ENCODE peak calls at places on chromosomes 1 and 21, in four cellular contexts. R is GM12878, L is A549, K is K562. H is an unnamed sample.

GRCh38 chr1:83499998-83500397 is 498.9 kb downstream of the TTLL7 start:
- DNase-seq in R (peak), L (no peak), K (no peak), H (no peak)

GRCh38 chr1:33017175-33017574 is 19.5 kb downstream of the AK2 start:
- DNase-seq in R (no peak), L (no peak), K (no peak), H (no peak)

GRCh38 chr1:29094433-29094832 is 29.3 kb downstream of the TMEM200B start:
- DNase-seq in R (no peak), L (no peak), K (no peak), H (no peak)

GRCh38 chr1:23930861-23931471 is 17.8 kb upstream of the CNR2 start:
- DNase-seq in R (no peak), L (no peak), K (no peak), H (peak)

GRCh38 chr1:236176337-236177336 is 34.3 kb downstream of the GPR137B start:
- DNase-seq in R (no peak), L (peak), K (no peak), H (peak)

GRCh38 chr1:224852901-224853568 is 76.4 kb upstream of the DNAH14 start:
- DNase-seq in R (peak), L (peak), K (peak), H (peak)

GRCh38 chr1:154236855-154237254 is 16.1 kb downstream of the UBAP2L start:
- DNase-seq in R (no peak), L (no peak), K (no peak), H (no peak)

GRCh38 chr1:109089242-109090015 is 1.1 kb upstream of the TMEM167B start:
- DNase-seq in R (no peak), L (peak), K (peak), H (peak)

GRCh38 chr1:87669671-87670070 is 341.0 kb downstream of the LMO4 start:
- DNase-seq in R (no peak), L (no peak), K (no peak), H (no peak)

GRCh38 chr1:203985676-203986075 is 87.2 kb upstream of the SOX13 start:
- DNase-seq in R (no peak), L (no peak), K (no peak), H (no peak)

GRCh38 chr1:219143735-219144134 is 29.9 kb upstream of the LYPLAL1 start:
- DNase-seq in R (no peak), L (no peak), K (no peak), H (peak)

GRCh38 chr1:160981584-160982411 is 27.2 kb upstream of the ITLN2 start:
- DNase-seq in R (no peak), L (no peak), K (no peak), H (no peak)

GRCh38 chr1:156913809-156914387 is 6.5 kb upstream of the LRRC71 start:
- DNase-seq in R (no peak), L (no peak), K (no peak), H (no peak)

GRCh38 chr21:35428927-35429326 is 379.8 kb upstream of the RUNX1 start:
- DNase-seq in R (no peak), L (no peak), K (no peak), H (no peak)

GRCh38 chr1:15719721-15720120 is 16.3 kb upstream of the SLC25A34 start:
- DNase-seq in R (no peak), L (no peak), K (no peak), H (no peak)

GRCh38 chr1:199336745-199337640 is 690.5 kb upstream of the NR5A2 start:
- DNase-seq in R (no peak), L (no peak), K (no peak), H (no peak)

GRCh38 chr1:39776886-39777683 is 5.9 kb upstream of the OXCT2 start:
- DNase-seq in R (no peak), L (no peak), K (no peak), H (no peak)

GRCh38 chr1:42797414-42797813 is 12.6 kb downstream of the TMEM269 start:
- DNase-seq in R (no peak), L (no peak), K (no peak), H (no peak)

GRCh38 chr1:201555593-201555945 is 16.6 kb downstream of the NAV1 start:
- DNase-seq in R (no peak), L (no peak), K (no peak), H (no peak)

GRCh38 chr1:26529655-26530539 is at the start of gene RPS6KA1:
- DNase-seq in R (no peak), L (peak), K (peak), H (peak)

GRCh38 chr21:27725916-27726315 is 759.0 kb upstream of the ADAMTS5 start:
- DNase-seq in R (no peak), L (no peak), K (no peak), H (peak)

GRCh38 chr1:240111558-240111957 is 19.9 kb downstream of the FMN2 start:
- DNase-seq in R (no peak), L (no peak), K (no peak), H (no peak)

GRCh38 chr1:3898994-3899775 is 887 bp downstream of the C1orf174 start:
- DNase-seq in R (no peak), L (peak), K (no peak), H (no peak)

GRCh38 chr21:41477641-41478318 is 30.2 kb downstream of the TMPRSS2 start:
- DNase-seq in R (no peak), L (no peak), K (no peak), H (no peak)

GRCh38 chr1:41513388-41513745 is 28.9 kb upstream of the EDN2 start:
- DNase-seq in R (no peak), L (no peak), K (peak), H (no peak)

GRCh38 chr1:203202431-203203245 is 16.1 kb upstream of the CHI3L1 start:
- DNase-seq in R (no peak), L (no peak), K (no peak), H (peak)

GRCh38 chr1:63799810-63800209 is 26.0 kb downstream of the ROR1 start:
- DNase-seq in R (no peak), L (no peak), K (no peak), H (peak)

GRCh38 chr1:7379445-7379971 is 391.6 kb upstream of the VAMP3 start:
- DNase-seq in R (no peak), L (no peak), K (no peak), H (peak)

GRCh38 chr1:115671176-115672062 is 29.6 kb downstream of the VANGL1 start:
- DNase-seq in R (no peak), L (peak), K (peak), H (peak)

GRCh38 chr1:159821171-159821867 is 5.4 kb upstream of the SLAMF8 start:
- DNase-seq in R (no peak), L (no peak), K (peak), H (peak)

GRCh38 chr1:171433451-171433850 is 51.9 kb upstream of the PRRC2C start:
- DNase-seq in R (no peak), L (peak), K (no peak), H (peak)

GRCh38 chr1:6280761-6281451 is 20.0 kb upstream of the GPR153 start:
- DNase-seq in R (no peak), L (peak), K (peak), H (no peak)

GRCh38 chr1:182633657-182634281 is 29.6 kb upstream of the RGS16 start:
- DNase-seq in R (no peak), L (no peak), K (no peak), H (no peak)

GRCh38 chr1:233079586-233079985 is 129.2 kb downstream of the NTPCR start:
- DNase-seq in R (no peak), L (no peak), K (no peak), H (no peak)

GRCh38 chr1:233080286-233080685 is 129.9 kb downstream of the NTPCR start:
- DNase-seq in R (no peak), L (no peak), K (no peak), H (no peak)

GRCh38 chr1:233075045-233075444 is 124.6 kb downstream of the NTPCR start:
- DNase-seq in R (no peak), L (peak), K (no peak), H (peak)
- TF ChIP-seq ELK1 in R (no peak), L (no peak), K (no peak), H (no peak)

DNA sequence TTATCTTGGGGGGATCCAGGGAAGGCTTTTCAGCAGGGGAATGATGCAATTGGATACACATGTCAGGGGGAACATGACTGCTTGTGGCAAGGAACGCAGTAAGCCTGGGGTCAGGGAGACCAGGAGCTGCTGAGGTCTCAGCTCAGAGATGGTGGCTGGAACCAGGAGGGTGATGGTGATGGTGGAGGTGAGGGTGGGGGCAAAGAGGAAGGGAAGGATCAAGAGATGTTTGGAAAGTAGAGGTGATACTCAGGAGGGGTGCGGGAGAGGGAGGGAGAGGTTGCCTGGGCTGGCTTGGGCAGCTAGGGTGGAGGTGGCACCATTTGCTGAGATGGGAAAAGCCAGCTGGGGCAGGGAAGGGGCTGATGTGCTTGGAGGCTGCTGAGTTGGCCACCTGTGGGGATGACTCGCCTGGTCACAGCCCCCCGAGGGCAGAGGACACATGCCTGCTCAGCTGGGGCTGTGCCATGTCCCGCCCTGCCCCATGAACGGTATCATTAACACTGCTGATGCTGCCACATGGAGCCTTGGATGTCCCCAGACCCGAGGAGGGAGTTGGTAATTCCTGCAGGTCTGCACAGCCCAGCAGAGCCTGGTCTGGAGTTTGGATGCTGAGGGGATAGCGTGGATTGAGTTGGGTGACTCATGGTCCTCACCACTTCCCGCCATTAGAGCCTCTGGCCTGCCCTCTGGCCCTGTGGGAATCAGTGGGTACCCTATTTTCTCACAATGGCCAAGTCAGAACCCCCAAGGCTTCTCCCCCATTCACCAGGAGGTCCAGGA is 6.3 kb upstream of the PADI1 start:
- DNase-seq in R (no peak), L (no peak), K (no peak), H (no peak)
- TF ChIP-seq ELK1 in R (no peak), L (no peak), K (no peak), H (no peak)

DNA sequence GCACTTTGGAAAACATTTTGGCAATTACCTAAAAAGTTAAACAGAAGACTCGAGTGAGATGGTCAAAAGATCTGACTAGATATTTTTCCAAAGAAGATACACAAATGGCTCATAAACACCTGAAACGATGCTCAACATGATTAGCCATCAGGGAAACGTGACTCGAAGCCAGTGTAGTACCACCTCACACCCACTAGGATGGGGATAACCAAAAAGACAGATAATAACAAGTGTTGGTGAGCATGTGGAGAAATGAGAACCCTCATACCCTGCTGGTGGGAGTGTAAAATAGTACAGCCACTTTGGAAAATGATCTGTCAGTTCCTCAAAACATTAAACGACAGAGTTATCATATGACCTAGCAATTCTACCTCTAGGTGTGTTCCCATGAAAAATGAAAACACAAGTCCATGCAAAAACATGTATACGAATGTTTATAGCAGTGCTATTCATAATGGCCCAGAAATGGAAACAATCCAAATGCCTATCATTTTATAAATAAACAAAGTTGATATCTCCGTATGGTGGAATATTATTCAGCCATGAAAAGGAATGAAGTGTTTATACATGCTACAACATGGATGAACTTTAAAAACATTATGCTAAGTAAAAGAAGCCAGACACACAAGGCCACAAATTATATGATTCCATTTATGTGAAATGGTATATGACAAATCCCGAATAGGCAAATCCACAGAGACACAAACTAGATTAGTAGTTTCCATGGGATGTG is 625.2 kb downstream of the KIF26B start:
- DNase-seq in R (no peak), L (no peak), K (no peak), H (no peak)
- TF ChIP-seq ELK1 in R (no peak), L (no peak), K (no peak), H (no peak)

GRCh38 chr1:174198192-174198591 is 38.9 kb downstream of the RABGAP1L start:
- DNase-seq in R (no peak), L (no peak), K (no peak), H (no peak)
- TF ChIP-seq ELK1 in R (no peak), L (no peak), K (no peak), H (no peak)

DNA sequence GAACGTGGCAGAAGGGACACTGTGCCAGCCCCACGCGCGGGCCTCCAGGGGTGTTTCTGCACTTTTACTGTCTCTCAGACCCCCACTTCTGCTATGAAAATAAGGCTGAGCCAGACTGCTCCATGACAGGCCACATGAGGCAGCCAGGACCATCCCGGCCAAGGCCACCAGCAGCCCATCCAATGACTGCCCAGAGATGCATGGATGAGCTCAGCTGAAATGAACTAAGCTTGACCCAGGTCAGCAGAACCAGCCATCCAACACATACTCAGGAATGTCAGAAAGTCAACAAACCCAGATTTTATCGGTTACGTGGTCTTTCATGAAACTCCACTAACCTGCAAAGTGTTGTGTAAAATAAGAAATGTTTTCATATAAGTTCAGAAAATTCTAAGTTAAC is 51.2 kb downstream of the CCDC185 start:
- DNase-seq in R (no peak), L (no peak), K (no peak), H (no peak)
- TF ChIP-seq ELK1 in R (no peak), L (no peak), K (no peak), H (no peak)

GRCh38 chr1:214848101-214848500 is 234.4 kb upstream of the KCNK2 start:
- DNase-seq in R (no peak), L (no peak), K (no peak), H (no peak)
- TF ChIP-seq ELK1 in R (no peak), L (no peak), K (no peak), H (no peak)

GRCh38 chr1:175146535-175147213 is 45.9 kb downstream of the KIAA0040 start:
- DNase-seq in R (no peak), L (peak), K (peak), H (peak)

GRCh38 chr1:175148068-175148467 is 44.5 kb downstream of the KIAA0040 start:
- DNase-seq in R (no peak), L (no peak), K (no peak), H (no peak)

GRCh38 chr1:175150596-175151319 is 41.8 kb downstream of the KIAA0040 start:
- DNase-seq in R (no peak), L (peak), K (peak), H (no peak)

DNA sequence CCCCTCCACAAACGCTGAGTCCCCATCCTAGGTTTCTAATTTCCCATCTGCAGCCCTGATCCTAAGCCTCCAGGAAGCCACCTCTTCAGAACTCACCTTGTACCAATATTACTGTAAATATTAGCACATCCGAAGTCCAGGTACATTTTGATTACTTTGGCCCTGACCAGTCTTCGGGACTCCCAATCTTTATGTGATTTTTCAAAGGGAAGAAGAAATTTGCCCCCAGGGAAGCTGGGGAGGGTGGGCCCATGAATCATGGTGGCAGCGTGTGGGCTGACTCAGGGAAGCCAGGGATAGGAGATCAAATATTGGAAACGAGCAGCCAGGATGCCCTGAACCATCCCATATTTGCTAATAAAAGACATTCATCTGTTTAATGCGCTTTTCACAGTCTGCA is 46.7 kb downstream of the KIAA0040 start:
- DNase-seq in R (no peak), L (no peak), K (no peak), H (no peak)
- TF ChIP-seq ELK1 in R (no peak), L (no peak), K (no peak), H (no peak)

GRCh38 chr1:95650631-95651030 is 416.6 kb downstream of the RWDD3 start:
- DNase-seq in R (no peak), L (no peak), K (no peak), H (no peak)

GRCh38 chr1:95653598-95653997 is 419.6 kb downstream of the RWDD3 start:
- DNase-seq in R (no peak), L (no peak), K (no peak), H (no peak)

GRCh38 chr1:95655321-95656020 is 421.5 kb downstream of the RWDD3 start:
- DNase-seq in R (no peak), L (no peak), K (no peak), H (no peak)

GRCh38 chr1:95657248-95657647 is 423.2 kb downstream of the RWDD3 start:
- DNase-seq in R (no peak), L (no peak), K (no peak), H (no peak)

DNA sequence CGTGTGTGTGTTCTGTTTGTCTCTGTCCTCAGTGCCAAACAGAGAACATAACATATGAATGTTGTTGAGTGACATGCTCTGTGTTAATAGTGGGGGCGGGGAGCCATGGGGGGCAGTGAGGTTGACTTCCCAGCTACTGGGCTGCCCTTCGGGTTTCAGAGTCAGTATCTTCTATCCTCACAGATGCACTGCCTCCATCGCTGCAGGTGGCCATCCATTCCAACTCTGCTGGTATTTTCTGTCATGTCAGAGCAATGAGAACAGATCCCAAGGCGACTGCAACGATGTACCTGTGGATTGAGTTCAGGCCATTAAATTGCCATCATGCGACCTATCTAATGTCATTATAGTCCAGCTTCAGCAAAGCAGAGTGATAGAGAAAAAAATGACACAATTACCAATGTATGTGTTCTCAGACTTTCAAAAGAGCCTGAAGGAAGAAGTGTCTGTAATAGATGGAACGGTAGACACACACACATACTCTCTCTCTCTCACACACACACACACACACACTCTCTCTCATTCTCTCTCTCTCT is 418.5 kb downstream of the RWDD3 start:
- DNase-seq in R (no peak), L (no peak), K (no peak), H (no peak)
- TF ChIP-seq ELK1 in R (no peak), L (no peak), K (no peak), H (no peak)

H was measured in IMR-90.